ENCODE peak calls at places on chromosomes 7 and 10, in four cellular contexts. One of them, this sample, is unnamed.

GRCh38 chr10:86668297-86669165 is at the start of gene LDB3:
- DNase-seq in GM12865: peak
- DNase-seq in Panc1: no peak
- DNase-seq in astrocyte of the spinal cord: peak
- DNase-seq in this sample: peak

GRCh38 chr10:69715156-69715898 is 85.3 kb downstream of the FAM241B start:
- DNase-seq in GM12865: no peak
- DNase-seq in Panc1: no peak
- DNase-seq in astrocyte of the spinal cord: peak
- DNase-seq in this sample: peak

GRCh38 chr10:101569838-101570763 is 18.0 kb downstream of the POLL start:
- DNase-seq in GM12865: peak
- DNase-seq in Panc1: no peak
- DNase-seq in astrocyte of the spinal cord: peak
- DNase-seq in this sample: peak

GRCh38 chr10:28219241-28219640 is 83.6 kb downstream of the MPP7 start:
- DNase-seq in GM12865: no peak
- DNase-seq in Panc1: no peak
- DNase-seq in astrocyte of the spinal cord: peak
- DNase-seq in this sample: no peak

GRCh38 chr7:2527505-2528464 is 8.2 kb downstream of the LFNG start:
- DNase-seq in GM12865: no peak
- DNase-seq in Panc1: no peak
- DNase-seq in astrocyte of the spinal cord: peak
- DNase-seq in this sample: peak

GRCh38 chr10:114519306-114519669 is 115.0 kb upstream of the AFAP1L2 start:
- DNase-seq in GM12865: no peak
- DNase-seq in Panc1: peak
- DNase-seq in astrocyte of the spinal cord: no peak
- DNase-seq in this sample: peak

GRCh38 chr7:83594076-83594475 is 54.9 kb downstream of the SEMA3E start:
- DNase-seq in GM12865: no peak
- DNase-seq in Panc1: no peak
- DNase-seq in astrocyte of the spinal cord: no peak
- DNase-seq in this sample: no peak

GRCh38 chr10:61935085-61935484 is 33.6 kb downstream of the ARID5B start:
- DNase-seq in GM12865: no peak
- DNase-seq in Panc1: no peak
- DNase-seq in astrocyte of the spinal cord: no peak
- DNase-seq in this sample: peak

GRCh38 chr7:35988105-35988504 is 164.9 kb upstream of the EEPD1 start:
- DNase-seq in GM12865: no peak
- DNase-seq in Panc1: no peak
- DNase-seq in astrocyte of the spinal cord: no peak
- DNase-seq in this sample: no peak

GRCh38 chr10:89653410-89653828 is 8.4 kb upstream of the PANK1 start:
- DNase-seq in GM12865: peak
- DNase-seq in Panc1: no peak
- DNase-seq in astrocyte of the spinal cord: peak
- DNase-seq in this sample: no peak

GRCh38 chr7:128259131-128260056 is 18.3 kb downstream of the LEP start:
- DNase-seq in GM12865: no peak
- DNase-seq in Panc1: no peak
- DNase-seq in astrocyte of the spinal cord: no peak
- DNase-seq in this sample: peak

GRCh38 chr10:10209152-10209551 is 808.5 kb upstream of the CELF2 start:
- DNase-seq in GM12865: peak
- DNase-seq in Panc1: no peak
- DNase-seq in astrocyte of the spinal cord: no peak
- DNase-seq in this sample: peak

GRCh38 chr7:102320181-102320580 is 33.5 kb downstream of the SH2B2 start:
- DNase-seq in GM12865: no peak
- DNase-seq in Panc1: no peak
- DNase-seq in astrocyte of the spinal cord: no peak
- DNase-seq in this sample: no peak

GRCh38 chr7:158951725-158952124 is 95.4 kb downstream of the DYNC2I1 start:
- DNase-seq in GM12865: no peak
- DNase-seq in Panc1: no peak
- DNase-seq in astrocyte of the spinal cord: no peak
- DNase-seq in this sample: no peak

GRCh38 chr10:69065406-69066361 is 22.2 kb upstream of the SRGN start:
- DNase-seq in GM12865: peak
- DNase-seq in Panc1: no peak
- DNase-seq in astrocyte of the spinal cord: peak
- DNase-seq in this sample: peak

GRCh38 chr10:122154733-122155366 is 116.2 kb upstream of the BTBD16 start:
- DNase-seq in GM12865: no peak
- DNase-seq in Panc1: no peak
- DNase-seq in astrocyte of the spinal cord: peak
- DNase-seq in this sample: peak
- H3K4me3 ChIP-seq in GM12865: no peak
- H3K4me3 ChIP-seq in Panc1: no peak
- H3K4me3 ChIP-seq in astrocyte of the spinal cord: peak
- H3K4me3 ChIP-seq in this sample: peak

DNA sequence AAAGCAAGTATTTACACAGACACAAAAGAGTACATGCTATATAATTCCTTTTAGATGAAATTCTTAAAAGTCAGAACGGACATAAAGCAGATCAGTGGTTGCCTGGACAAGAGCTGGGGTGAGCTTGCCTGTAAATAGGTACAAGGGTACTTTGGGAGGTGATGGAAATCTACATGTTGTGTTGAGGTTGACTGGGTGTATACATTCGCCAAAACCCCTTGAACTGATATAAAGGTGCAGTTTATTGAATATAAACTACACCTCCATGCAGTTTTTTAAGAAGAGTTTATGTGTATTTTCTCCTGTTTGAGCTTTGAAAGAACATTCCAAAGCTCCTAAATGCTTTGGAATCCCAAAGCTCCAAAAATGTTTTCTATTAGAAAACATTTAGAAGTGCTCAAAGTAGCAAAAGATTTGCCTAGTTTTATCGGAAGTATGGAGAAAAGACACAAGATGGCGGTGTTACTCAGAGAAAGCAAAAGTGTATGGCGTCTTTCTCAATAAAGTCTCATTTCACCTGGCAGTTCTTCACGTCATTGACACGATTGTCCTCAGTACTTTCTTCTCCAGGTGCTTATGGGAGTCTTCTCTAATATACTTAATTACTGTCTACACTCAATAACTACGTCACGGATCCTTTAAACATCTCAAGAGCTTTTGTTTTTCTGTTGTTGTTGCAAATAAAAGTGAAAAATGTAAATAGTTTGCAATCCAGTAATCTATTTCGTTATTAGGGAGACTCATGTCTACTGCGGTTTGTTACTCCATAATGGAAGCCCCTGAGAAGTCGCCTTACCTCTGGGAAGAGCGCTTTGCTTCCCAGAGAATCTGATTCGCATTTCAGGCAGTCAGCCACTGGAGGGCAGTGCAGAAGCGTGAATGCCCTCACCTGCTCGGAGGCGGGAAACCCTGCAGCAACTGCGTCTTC is 14.7 kb upstream of the SEC61G start:
- DNase-seq in GM12865: peak
- DNase-seq in Panc1: peak
- DNase-seq in astrocyte of the spinal cord: peak
- DNase-seq in this sample: peak
- TF ChIP-seq CTCF in GM12865: peak
- TF ChIP-seq CTCF in Panc1: peak
- TF ChIP-seq CTCF in astrocyte of the spinal cord: peak
- TF ChIP-seq CTCF in this sample: peak

GRCh38 chr7:92831716-92832622 is 4.4 kb downstream of the CDK6 start:
- DNase-seq in GM12865: peak
- DNase-seq in Panc1: peak
- DNase-seq in astrocyte of the spinal cord: peak
- DNase-seq in this sample: peak

GRCh38 chr7:92833024-92833765 is 3.2 kb downstream of the CDK6 start:
- DNase-seq in GM12865: peak
- DNase-seq in Panc1: peak
- DNase-seq in astrocyte of the spinal cord: peak
- DNase-seq in this sample: peak

GRCh38 chr7:92832623-92833023 is 3.8 kb downstream of the CDK6 start:
- DNase-seq in GM12865: no peak
- DNase-seq in Panc1: no peak
- DNase-seq in astrocyte of the spinal cord: no peak
- DNase-seq in this sample: no peak

GRCh38 chr7:92830047-92830446 is 6.3 kb downstream of the CDK6 start:
- DNase-seq in GM12865: no peak
- DNase-seq in Panc1: no peak
- DNase-seq in astrocyte of the spinal cord: no peak
- DNase-seq in this sample: no peak

DNA sequence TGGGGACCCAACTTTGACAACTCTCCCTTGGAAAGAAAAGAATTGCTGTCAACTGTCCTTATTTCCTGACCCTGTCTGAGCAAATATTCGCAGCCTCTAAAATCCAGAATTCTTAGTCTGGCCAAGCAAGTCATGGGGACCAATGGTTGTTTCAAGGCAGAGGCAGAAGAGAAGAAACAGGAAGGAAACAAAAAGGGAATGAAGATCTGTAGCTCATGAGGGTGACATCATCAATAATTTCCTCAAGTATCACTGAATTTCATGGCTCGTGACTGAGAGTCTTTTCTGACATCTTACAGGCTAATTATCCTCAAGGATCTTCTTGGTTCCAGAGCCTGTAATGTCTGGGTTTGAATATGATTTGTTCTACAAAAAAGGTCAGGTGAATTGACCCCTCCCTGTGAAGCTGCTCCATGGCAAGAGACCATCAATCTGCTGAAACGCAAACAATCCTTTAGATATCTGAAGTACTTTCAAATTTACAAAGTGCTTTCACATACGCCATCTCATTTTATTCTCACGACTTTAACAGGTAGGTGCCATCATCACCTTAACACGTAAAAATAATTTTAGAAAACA is 5.8 kb downstream of the CDK6 start:
- DNase-seq in GM12865: peak
- DNase-seq in Panc1: no peak
- DNase-seq in astrocyte of the spinal cord: no peak
- DNase-seq in this sample: peak
- H3K4me3 ChIP-seq in GM12865: peak
- H3K4me3 ChIP-seq in Panc1: peak
- H3K4me3 ChIP-seq in astrocyte of the spinal cord: peak
- H3K4me3 ChIP-seq in this sample: peak

GRCh38 chr10:12130237-12130872 is 878 bp downstream of the SEC61A2 start:
- DNase-seq in GM12865: peak
- DNase-seq in Panc1: peak
- DNase-seq in astrocyte of the spinal cord: peak
- DNase-seq in this sample: peak
- TF ChIP-seq CTCF in GM12865: peak
- TF ChIP-seq CTCF in Panc1: no peak
- TF ChIP-seq CTCF in astrocyte of the spinal cord: peak
- TF ChIP-seq CTCF in this sample: peak

GRCh38 chr10:52316005-52316404 is 1.9 kb downstream of the DKK1 start:
- DNase-seq in GM12865: no peak
- DNase-seq in Panc1: no peak
- DNase-seq in astrocyte of the spinal cord: no peak
- DNase-seq in this sample: peak

GRCh38 chr10:52314822-52315552 is 906 bp downstream of the DKK1 start:
- DNase-seq in GM12865: no peak
- DNase-seq in Panc1: no peak
- DNase-seq in astrocyte of the spinal cord: peak
- DNase-seq in this sample: peak

GRCh38 chr10:52314007-52314821 is at the start of gene DKK1:
- DNase-seq in GM12865: peak
- DNase-seq in Panc1: no peak
- DNase-seq in astrocyte of the spinal cord: peak
- DNase-seq in this sample: peak

GRCh38 chr10:52312999-52313349 is 1.1 kb upstream of the DKK1 start:
- DNase-seq in GM12865: no peak
- DNase-seq in Panc1: no peak
- DNase-seq in astrocyte of the spinal cord: peak
- DNase-seq in this sample: peak

GRCh38 chr10:52313350-52314006 is 603 bp upstream of the DKK1 start:
- DNase-seq in GM12865: no peak
- DNase-seq in Panc1: no peak
- DNase-seq in astrocyte of the spinal cord: peak
- DNase-seq in this sample: no peak
- H3K4me3 ChIP-seq in GM12865: no peak
- H3K4me3 ChIP-seq in Panc1: peak
- H3K4me3 ChIP-seq in astrocyte of the spinal cord: peak
- H3K4me3 ChIP-seq in this sample: peak

GRCh38 chr7:82360591-82361386 is 82.8 kb downstream of the CACNA2D1 start:
- DNase-seq in GM12865: no peak
- DNase-seq in Panc1: no peak
- DNase-seq in astrocyte of the spinal cord: no peak
- DNase-seq in this sample: no peak

GRCh38 chr7:82358009-82358578 is 85.5 kb downstream of the CACNA2D1 start:
- DNase-seq in GM12865: no peak
- DNase-seq in Panc1: no peak
- DNase-seq in astrocyte of the spinal cord: no peak
- DNase-seq in this sample: no peak

GRCh38 chr7:82362129-82362528 is 81.4 kb downstream of the CACNA2D1 start:
- DNase-seq in GM12865: no peak
- DNase-seq in Panc1: no peak
- DNase-seq in astrocyte of the spinal cord: peak
- DNase-seq in this sample: no peak

GRCh38 chr7:82358923-82359322 is 84.7 kb downstream of the CACNA2D1 start:
- DNase-seq in GM12865: no peak
- DNase-seq in Panc1: no peak
- DNase-seq in astrocyte of the spinal cord: no peak
- DNase-seq in this sample: no peak

DNA sequence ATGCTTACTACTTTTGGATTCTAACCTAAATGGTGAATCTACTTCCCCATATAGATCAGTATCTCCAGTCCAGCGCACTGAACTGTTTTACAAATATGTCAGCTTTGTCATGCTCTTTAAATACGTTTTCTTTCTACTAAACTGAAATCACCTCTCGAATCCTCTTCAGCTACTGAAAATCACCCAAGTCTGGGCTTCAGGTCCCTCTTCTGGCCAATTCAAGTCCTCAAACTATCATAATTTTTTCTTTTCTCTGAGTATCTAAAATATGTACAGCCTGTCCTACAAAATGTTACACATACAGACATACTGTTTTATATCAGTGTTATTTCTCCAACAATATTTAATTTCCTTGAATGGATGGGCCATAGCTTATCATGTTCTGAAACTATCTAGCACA is 84.2 kb downstream of the CACNA2D1 start:
- DNase-seq in GM12865: no peak
- DNase-seq in Panc1: no peak
- DNase-seq in astrocyte of the spinal cord: no peak
- DNase-seq in this sample: no peak
- TF ChIP-seq CTCF in GM12865: no peak
- TF ChIP-seq CTCF in Panc1: no peak
- TF ChIP-seq CTCF in astrocyte of the spinal cord: no peak
- TF ChIP-seq CTCF in this sample: no peak